ENCODE peak calls at places on chromosomes 4 and X, in eight cellular contexts. Y is HCT116, S is A549, D is right lobe of liver, W is left ventricle myocardium inferior, C is testis, K is fibroblast of pulmonary artery, Z is prostate gland. A is an unnamed sample.

GRCh38 chrX:71809886-71810285 is 46.7 kb downstream of the CXorf49B start:
- DNase-seq in Y (no peak), S (no peak), D (peak; percentile 27), W (no peak), C (no peak), K (no peak), Z (no peak), A (no peak)

GRCh38 chr4:161097821-161098220 is 1066.0 kb downstream of the FSTL5 start:
- DNase-seq in Y (no peak), S (no peak), D (no peak), W (no peak), C (no peak), K (no peak), Z (no peak), A (no peak)

GRCh38 chr4:56914336-56914735 is 6.6 kb downstream of the REST start:
- DNase-seq in Y (no peak), S (no peak), D (no peak), W (no peak), C (no peak), K (no peak), Z (no peak), A (no peak)

GRCh38 chrX:88526385-88526784 is 220.6 kb upstream of the CPXCR1 start:
- DNase-seq in Y (no peak), S (no peak), D (no peak), W (no peak), C (no peak), K (no peak), Z (no peak), A (no peak)

GRCh38 chrX:74450803-74451449 is 29.6 kb downstream of the SLC16A2 start:
- DNase-seq in Y (peak; percentile 10), S (peak; percentile 29), D (no peak), W (no peak), C (no peak), K (peak; percentile 90), Z (no peak), A (peak; percentile 92)

GRCh38 chr4:56821394-56822263 is at the start of gene SPINK2:
- DNase-seq in Y (peak; percentile 44), S (peak; percentile 61), D (peak; percentile 57), W (peak; percentile 26), C (peak; percentile 58), K (no peak), Z (peak; percentile 22), A (no peak)

GRCh38 chrX:1520350-1520749 is 16.6 kb downstream of the P2RY8 start:
- DNase-seq in Y (no peak), S (no peak), D (no peak), W (no peak), C (no peak), K (no peak), Z (no peak), A (no peak)

GRCh38 chr4:128916832-128917231 is 107.3 kb downstream of the JADE1 start:
- DNase-seq in Y (no peak), S (no peak), D (no peak), W (no peak), C (peak; percentile 27), K (no peak), Z (no peak), A (no peak)

GRCh38 chr4:115323106-115323684 is 209.8 kb upstream of the NDST4 start:
- DNase-seq in Y (no peak), S (no peak), D (no peak), W (no peak), C (no peak), K (no peak), Z (no peak), A (no peak)

GRCh38 chr4:41806807-41807206 is 58.3 kb upstream of the PHOX2B start:
- DNase-seq in Y (no peak), S (no peak), D (no peak), W (no peak), C (no peak), K (no peak), Z (no peak), A (no peak)

GRCh38 chrX:2665387-2666304 is 25.4 kb upstream of the CD99 start:
- DNase-seq in Y (no peak), S (no peak), D (no peak), W (no peak), C (no peak), K (no peak), Z (no peak), A (peak; percentile 32)

GRCh38 chr4:7756071-7756470 is 183.6 kb downstream of the AFAP1 start:
- DNase-seq in Y (no peak), S (no peak), D (peak; percentile 46), W (no peak), C (no peak), K (no peak), Z (no peak), A (no peak)

GRCh38 chr4:24651266-24651665 is 66.9 kb upstream of the DHX15 start:
- DNase-seq in Y (no peak), S (no peak), D (no peak), W (no peak), C (no peak), K (no peak), Z (no peak), A (no peak)

GRCh38 chr4:121741751-121742150 is 23.2 kb downstream of the SMIM43 start:
- DNase-seq in Y (no peak), S (no peak), D (no peak), W (no peak), C (no peak), K (no peak), Z (no peak), A (no peak)

GRCh38 chrX:132292753-132293152 is 73.5 kb upstream of the RAP2C start:
- DNase-seq in Y (peak; percentile 15), S (peak; percentile 29), D (no peak), W (no peak), C (peak; percentile 18), K (peak; percentile 71), Z (peak; percentile 6), A (peak; percentile 75)

GRCh38 chr4:185956546-185956945 is 112.4 kb upstream of the TLR3 start:
- DNase-seq in Y (no peak), S (no peak), D (no peak), W (no peak), C (no peak), K (no peak), Z (no peak), A (no peak)

GRCh38 chr4:185958094-185958493 is 110.9 kb upstream of the TLR3 start:
- DNase-seq in Y (no peak), S (no peak), D (no peak), W (no peak), C (no peak), K (no peak), Z (no peak), A (no peak)

GRCh38 chr4:185950891-185951290 is 118.1 kb upstream of the TLR3 start:
- DNase-seq in Y (no peak), S (no peak), D (no peak), W (no peak), C (no peak), K (peak; percentile 63), Z (no peak), A (peak; percentile 23)

DNA sequence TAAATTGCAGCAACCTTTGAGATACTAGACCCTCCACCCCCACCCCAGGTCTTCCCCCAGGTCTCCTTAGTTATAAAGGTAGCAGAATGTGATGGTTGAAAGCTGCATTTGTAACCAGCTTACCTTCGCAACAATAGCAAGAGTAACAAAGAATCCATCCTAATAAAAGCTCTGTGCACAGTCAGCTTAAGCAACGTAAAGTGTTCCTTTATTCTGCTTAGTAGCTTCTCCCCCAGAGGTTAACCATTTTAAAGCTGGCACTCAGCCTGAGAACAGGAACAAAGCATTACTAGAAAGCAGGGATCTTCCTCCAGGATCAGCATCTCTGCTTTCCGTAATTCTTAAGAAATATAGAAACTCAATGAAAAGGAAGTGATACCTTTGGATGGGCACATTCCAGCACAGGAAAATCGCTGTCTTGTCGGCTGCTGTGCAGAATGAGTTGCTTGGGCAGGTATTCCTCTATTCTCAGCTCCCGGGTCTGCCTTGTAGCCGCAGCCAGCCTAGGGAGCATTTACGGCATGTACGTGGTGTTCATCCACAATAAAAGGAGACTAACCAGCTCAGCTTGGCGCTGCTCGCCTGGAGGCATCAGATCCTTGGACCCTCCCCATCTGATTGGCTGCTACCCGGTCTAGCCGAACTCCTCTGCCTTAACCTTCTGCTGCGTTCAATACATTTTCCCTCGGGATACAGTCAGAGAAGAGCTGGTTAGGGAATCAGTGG is 113.0 kb upstream of the TLR3 start:
- DNase-seq in Y (no peak), S (no peak), D (no peak), W (no peak), C (no peak), K (no peak), Z (peak; percentile 16), A (no peak)
- H3K4me3 ChIP-seq in Y (no peak overlapping the region), S (no peak overlapping the region), D (no peak overlapping the region), W (no peak overlapping the region), C (no peak overlapping the region), K (no peak overlapping the region), Z (no peak overlapping the region), A (no peak overlapping the region)

DNA sequence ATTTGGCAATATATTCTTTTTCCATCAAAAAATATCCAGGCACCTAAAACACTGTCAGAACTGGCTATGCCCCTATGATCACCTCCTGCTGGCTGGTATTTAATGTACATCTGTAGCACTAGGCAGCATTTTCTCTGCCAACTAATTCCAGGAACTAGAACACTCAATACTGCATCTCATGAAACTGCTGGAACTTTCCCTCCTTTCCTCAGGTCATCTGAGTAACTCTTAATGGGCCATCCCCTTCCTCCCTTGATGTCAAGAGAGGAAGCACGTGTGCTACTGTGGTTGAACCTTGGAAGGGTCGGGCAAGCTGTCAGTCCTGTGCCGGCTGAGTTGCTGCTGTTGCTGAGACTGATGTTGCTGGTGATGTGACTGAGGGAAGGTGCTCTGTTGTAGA is 39.4 kb downstream of the TMEM165 start:
- DNase-seq in Y (no peak), S (no peak), D (no peak), W (no peak), C (no peak), K (peak; percentile 59), Z (no peak), A (peak; percentile 51)
- TF ChIP-seq CTCF in Y (peak; percentile 17), S (no peak), D (no peak), W (no peak), C (no peak), K (peak; percentile 45), Z (no peak), A (peak; percentile 24)

DNA sequence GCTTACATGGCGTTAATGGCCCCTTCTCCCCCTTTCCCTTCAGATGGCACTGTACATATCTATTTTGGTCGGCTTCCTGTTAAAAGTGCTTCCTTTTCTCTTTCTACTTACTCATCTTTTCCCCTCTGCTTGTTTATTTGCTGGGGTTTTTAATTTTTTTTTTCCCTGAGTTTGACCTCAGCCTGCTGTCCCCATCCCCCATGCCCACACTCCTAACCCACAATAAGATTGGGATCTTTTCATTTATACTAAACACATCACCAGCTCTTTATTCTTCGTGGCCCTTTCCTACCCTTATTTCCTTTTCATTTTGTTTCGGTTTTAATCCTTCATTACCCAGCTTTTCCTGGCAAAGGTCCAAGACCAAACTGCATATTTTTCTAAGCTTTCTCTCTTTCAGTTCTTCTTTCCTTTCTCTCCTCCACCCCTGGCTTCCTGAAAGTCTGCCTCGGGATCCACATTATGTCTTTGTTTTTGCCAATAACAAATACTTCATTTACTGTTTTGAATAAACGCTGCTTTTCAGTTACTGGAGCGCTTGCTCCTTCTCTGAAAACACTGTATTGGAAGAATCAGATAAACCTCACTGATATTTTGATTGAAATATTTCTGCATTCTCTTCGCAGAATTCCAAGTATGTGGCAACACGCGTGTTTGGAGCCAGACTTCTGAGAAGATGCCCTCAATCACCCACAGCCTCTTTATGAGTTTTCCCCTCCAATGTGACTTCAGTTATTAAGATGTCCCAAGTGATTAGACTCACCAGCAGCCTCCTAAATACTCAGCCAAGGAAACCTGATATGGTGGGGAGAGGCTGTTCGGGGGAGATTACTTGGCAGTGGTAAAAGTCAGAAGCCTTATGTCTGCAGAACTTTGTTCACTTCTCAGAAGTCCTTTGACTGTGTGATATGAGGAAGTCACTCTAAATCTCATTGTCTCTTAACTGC is 151.8 kb upstream of the USP9X start:
- DNase-seq in Y (no peak), S (no peak), D (no peak), W (no peak), C (no peak), K (peak; percentile 61), Z (no peak), A (peak; percentile 74)
- H3K4me3 ChIP-seq in Y (no peak overlapping the region), S (peak overlapping the region; percentile 17), D (peak overlapping the region; percentile 12), W (peak overlapping the region; percentile 40), C (no peak overlapping the region), K (peak overlapping the region; percentile 4), Z (no peak overlapping the region), A (peak overlapping the region; percentile 1)

GRCh38 chr4:120056249-120056648 is 10.4 kb downstream of the MAD2L1 start:
- DNase-seq in Y (no peak), S (no peak), D (no peak), W (no peak), C (no peak), K (peak; percentile 55), Z (no peak), A (peak; percentile 74)
- TF ChIP-seq CTCF in Y (peak; percentile 18), S (peak; percentile 28), D (peak; percentile 23), W (peak; percentile 44), C (no peak), K (peak; percentile 41), Z (peak; percentile 37), A (peak; percentile 41)